ENCODE peak calls at places on chromosomes 5 and 9, in nine cellular contexts. One of them, this sample, is unnamed.

GRCh38 chr5:16844952-16845351 is 91.1 kb downstream of the MYO10 start:
- DNase-seq in transverse colon: no peak
- DNase-seq in activated CD8-positive, alpha-beta memory T cell treated with anti-CD3 and anti-CD28 coated beads for 24 hours: no peak
- DNase-seq in fibroblast of villous mesenchyme: no peak
- DNase-seq in left ventricle myocardium inferior: no peak
- DNase-seq in cardiac muscle cell: no peak
- DNase-seq in AG08396: no peak
- DNase-seq in coronary artery: no peak
- DNase-seq in activated CD4-positive, alpha-beta T cell treated with anti-CD3 and anti-CD28 coated beads for 24 hours: no peak
- DNase-seq in this sample: no peak

GRCh38 chr9:38421498-38422211 is 2.6 kb downstream of the IGFBPL1 start:
- DNase-seq in transverse colon: no peak
- DNase-seq in activated CD8-positive, alpha-beta memory T cell treated with anti-CD3 and anti-CD28 coated beads for 24 hours: no peak
- DNase-seq in fibroblast of villous mesenchyme: no peak
- DNase-seq in left ventricle myocardium inferior: no peak
- DNase-seq in cardiac muscle cell: peak
- DNase-seq in AG08396: no peak
- DNase-seq in coronary artery: no peak
- DNase-seq in activated CD4-positive, alpha-beta T cell treated with anti-CD3 and anti-CD28 coated beads for 24 hours: no peak
- DNase-seq in this sample: no peak

GRCh38 chr9:122016789-122017188 is 76.3 kb downstream of the TTLL11 start:
- DNase-seq in transverse colon: no peak
- DNase-seq in activated CD8-positive, alpha-beta memory T cell treated with anti-CD3 and anti-CD28 coated beads for 24 hours: no peak
- DNase-seq in fibroblast of villous mesenchyme: peak
- DNase-seq in left ventricle myocardium inferior: no peak
- DNase-seq in cardiac muscle cell: peak
- DNase-seq in AG08396: no peak
- DNase-seq in coronary artery: no peak
- DNase-seq in activated CD4-positive, alpha-beta T cell treated with anti-CD3 and anti-CD28 coated beads for 24 hours: no peak
- DNase-seq in this sample: no peak

GRCh38 chr5:146042628-146043279 is 62.6 kb downstream of the PLAC8L1 start:
- DNase-seq in transverse colon: peak
- DNase-seq in activated CD8-positive, alpha-beta memory T cell treated with anti-CD3 and anti-CD28 coated beads for 24 hours: no peak
- DNase-seq in fibroblast of villous mesenchyme: peak
- DNase-seq in left ventricle myocardium inferior: no peak
- DNase-seq in cardiac muscle cell: peak
- DNase-seq in AG08396: peak
- DNase-seq in coronary artery: no peak
- DNase-seq in activated CD4-positive, alpha-beta T cell treated with anti-CD3 and anti-CD28 coated beads for 24 hours: no peak
- DNase-seq in this sample: no peak

GRCh38 chr5:133569347-133569746 is 43.0 kb downstream of the FSTL4 start:
- DNase-seq in transverse colon: no peak
- DNase-seq in activated CD8-positive, alpha-beta memory T cell treated with anti-CD3 and anti-CD28 coated beads for 24 hours: no peak
- DNase-seq in fibroblast of villous mesenchyme: peak
- DNase-seq in left ventricle myocardium inferior: no peak
- DNase-seq in cardiac muscle cell: peak
- DNase-seq in AG08396: no peak
- DNase-seq in coronary artery: no peak
- DNase-seq in activated CD4-positive, alpha-beta T cell treated with anti-CD3 and anti-CD28 coated beads for 24 hours: no peak
- DNase-seq in this sample: no peak

GRCh38 chr5:38162625-38163024 is 95.7 kb upstream of the EGFLAM start:
- DNase-seq in transverse colon: no peak
- DNase-seq in activated CD8-positive, alpha-beta memory T cell treated with anti-CD3 and anti-CD28 coated beads for 24 hours: no peak
- DNase-seq in fibroblast of villous mesenchyme: no peak
- DNase-seq in left ventricle myocardium inferior: no peak
- DNase-seq in cardiac muscle cell: no peak
- DNase-seq in AG08396: peak
- DNase-seq in coronary artery: no peak
- DNase-seq in activated CD4-positive, alpha-beta T cell treated with anti-CD3 and anti-CD28 coated beads for 24 hours: no peak
- DNase-seq in this sample: no peak

GRCh38 chr9:87277346-87277745 is 220.3 kb upstream of the DAPK1 start:
- DNase-seq in transverse colon: no peak
- DNase-seq in activated CD8-positive, alpha-beta memory T cell treated with anti-CD3 and anti-CD28 coated beads for 24 hours: no peak
- DNase-seq in fibroblast of villous mesenchyme: peak
- DNase-seq in left ventricle myocardium inferior: no peak
- DNase-seq in cardiac muscle cell: no peak
- DNase-seq in AG08396: no peak
- DNase-seq in coronary artery: no peak
- DNase-seq in activated CD4-positive, alpha-beta T cell treated with anti-CD3 and anti-CD28 coated beads for 24 hours: no peak
- DNase-seq in this sample: no peak

GRCh38 chr9:113998529-113999255 is 79.4 kb downstream of the AMBP start:
- DNase-seq in transverse colon: no peak
- DNase-seq in activated CD8-positive, alpha-beta memory T cell treated with anti-CD3 and anti-CD28 coated beads for 24 hours: peak
- DNase-seq in fibroblast of villous mesenchyme: no peak
- DNase-seq in left ventricle myocardium inferior: no peak
- DNase-seq in cardiac muscle cell: no peak
- DNase-seq in AG08396: peak
- DNase-seq in coronary artery: peak
- DNase-seq in activated CD4-positive, alpha-beta T cell treated with anti-CD3 and anti-CD28 coated beads for 24 hours: no peak
- DNase-seq in this sample: no peak

GRCh38 chr5:38634961-38635369 is 78.5 kb upstream of the LIFR start:
- DNase-seq in transverse colon: no peak
- DNase-seq in activated CD8-positive, alpha-beta memory T cell treated with anti-CD3 and anti-CD28 coated beads for 24 hours: no peak
- DNase-seq in fibroblast of villous mesenchyme: peak
- DNase-seq in left ventricle myocardium inferior: no peak
- DNase-seq in cardiac muscle cell: peak
- DNase-seq in AG08396: no peak
- DNase-seq in coronary artery: no peak
- DNase-seq in activated CD4-positive, alpha-beta T cell treated with anti-CD3 and anti-CD28 coated beads for 24 hours: no peak
- DNase-seq in this sample: no peak

GRCh38 chr9:130824616-130825015 is 10.4 kb upstream of the ABL1 start:
- DNase-seq in transverse colon: no peak
- DNase-seq in activated CD8-positive, alpha-beta memory T cell treated with anti-CD3 and anti-CD28 coated beads for 24 hours: no peak
- DNase-seq in fibroblast of villous mesenchyme: no peak
- DNase-seq in left ventricle myocardium inferior: no peak
- DNase-seq in cardiac muscle cell: no peak
- DNase-seq in AG08396: no peak
- DNase-seq in coronary artery: no peak
- DNase-seq in activated CD4-positive, alpha-beta T cell treated with anti-CD3 and anti-CD28 coated beads for 24 hours: no peak
- DNase-seq in this sample: no peak

GRCh38 chr5:81354093-81354492 is 39.8 kb downstream of the ACOT12 start:
- DNase-seq in transverse colon: no peak
- DNase-seq in activated CD8-positive, alpha-beta memory T cell treated with anti-CD3 and anti-CD28 coated beads for 24 hours: no peak
- DNase-seq in fibroblast of villous mesenchyme: no peak
- DNase-seq in left ventricle myocardium inferior: no peak
- DNase-seq in cardiac muscle cell: no peak
- DNase-seq in AG08396: no peak
- DNase-seq in coronary artery: no peak
- DNase-seq in activated CD4-positive, alpha-beta T cell treated with anti-CD3 and anti-CD28 coated beads for 24 hours: no peak
- DNase-seq in this sample: no peak

GRCh38 chr5:3320317-3320865 is 275.2 kb upstream of the IRX1 start:
- DNase-seq in transverse colon: no peak
- DNase-seq in activated CD8-positive, alpha-beta memory T cell treated with anti-CD3 and anti-CD28 coated beads for 24 hours: no peak
- DNase-seq in fibroblast of villous mesenchyme: no peak
- DNase-seq in left ventricle myocardium inferior: no peak
- DNase-seq in cardiac muscle cell: no peak
- DNase-seq in AG08396: no peak
- DNase-seq in coronary artery: no peak
- DNase-seq in activated CD4-positive, alpha-beta T cell treated with anti-CD3 and anti-CD28 coated beads for 24 hours: no peak
- DNase-seq in this sample: no peak

GRCh38 chr5:175344331-175345200 is 99.4 kb downstream of the DRD1 start:
- DNase-seq in transverse colon: no peak
- DNase-seq in activated CD8-positive, alpha-beta memory T cell treated with anti-CD3 and anti-CD28 coated beads for 24 hours: no peak
- DNase-seq in fibroblast of villous mesenchyme: peak
- DNase-seq in left ventricle myocardium inferior: no peak
- DNase-seq in cardiac muscle cell: peak
- DNase-seq in AG08396: peak
- DNase-seq in coronary artery: no peak
- DNase-seq in activated CD4-positive, alpha-beta T cell treated with anti-CD3 and anti-CD28 coated beads for 24 hours: no peak
- DNase-seq in this sample: no peak

GRCh38 chr5:24899180-24899579 is 254.4 kb upstream of the CDH10 start:
- DNase-seq in transverse colon: no peak
- DNase-seq in activated CD8-positive, alpha-beta memory T cell treated with anti-CD3 and anti-CD28 coated beads for 24 hours: no peak
- DNase-seq in fibroblast of villous mesenchyme: no peak
- DNase-seq in left ventricle myocardium inferior: no peak
- DNase-seq in cardiac muscle cell: no peak
- DNase-seq in AG08396: no peak
- DNase-seq in coronary artery: no peak
- DNase-seq in activated CD4-positive, alpha-beta T cell treated with anti-CD3 and anti-CD28 coated beads for 24 hours: no peak
- DNase-seq in this sample: no peak

GRCh38 chr5:93674866-93675457 is 66.4 kb downstream of the POU5F2 start:
- DNase-seq in transverse colon: no peak
- DNase-seq in activated CD8-positive, alpha-beta memory T cell treated with anti-CD3 and anti-CD28 coated beads for 24 hours: no peak
- DNase-seq in fibroblast of villous mesenchyme: no peak
- DNase-seq in left ventricle myocardium inferior: no peak
- DNase-seq in cardiac muscle cell: no peak
- DNase-seq in AG08396: no peak
- DNase-seq in coronary artery: no peak
- DNase-seq in activated CD4-positive, alpha-beta T cell treated with anti-CD3 and anti-CD28 coated beads for 24 hours: no peak
- DNase-seq in this sample: no peak

GRCh38 chr5:132475939-132476852 is 14.4 kb downstream of the IRF1 start:
- DNase-seq in transverse colon: peak
- DNase-seq in activated CD8-positive, alpha-beta memory T cell treated with anti-CD3 and anti-CD28 coated beads for 24 hours: no peak
- DNase-seq in fibroblast of villous mesenchyme: no peak
- DNase-seq in left ventricle myocardium inferior: no peak
- DNase-seq in cardiac muscle cell: no peak
- DNase-seq in AG08396: no peak
- DNase-seq in coronary artery: no peak
- DNase-seq in activated CD4-positive, alpha-beta T cell treated with anti-CD3 and anti-CD28 coated beads for 24 hours: no peak
- DNase-seq in this sample: peak

GRCh38 chr9:35700942-35701341 is 11.2 kb upstream of the TPM2 start:
- DNase-seq in transverse colon: no peak
- DNase-seq in activated CD8-positive, alpha-beta memory T cell treated with anti-CD3 and anti-CD28 coated beads for 24 hours: no peak
- DNase-seq in fibroblast of villous mesenchyme: no peak
- DNase-seq in left ventricle myocardium inferior: no peak
- DNase-seq in cardiac muscle cell: no peak
- DNase-seq in AG08396: no peak
- DNase-seq in coronary artery: no peak
- DNase-seq in activated CD4-positive, alpha-beta T cell treated with anti-CD3 and anti-CD28 coated beads for 24 hours: no peak
- DNase-seq in this sample: no peak

GRCh38 chr5:113514263-113514590 is 733 bp downstream of the YTHDC2 start:
- DNase-seq in transverse colon: no peak
- DNase-seq in activated CD8-positive, alpha-beta memory T cell treated with anti-CD3 and anti-CD28 coated beads for 24 hours: no peak
- DNase-seq in fibroblast of villous mesenchyme: no peak
- DNase-seq in left ventricle myocardium inferior: no peak
- DNase-seq in cardiac muscle cell: peak
- DNase-seq in AG08396: no peak
- DNase-seq in coronary artery: no peak
- DNase-seq in activated CD4-positive, alpha-beta T cell treated with anti-CD3 and anti-CD28 coated beads for 24 hours: no peak
- DNase-seq in this sample: no peak

GRCh38 chr9:78280982-78281668 is 15.8 kb upstream of the PSAT1 start:
- DNase-seq in transverse colon: peak
- DNase-seq in activated CD8-positive, alpha-beta memory T cell treated with anti-CD3 and anti-CD28 coated beads for 24 hours: no peak
- DNase-seq in fibroblast of villous mesenchyme: peak
- DNase-seq in left ventricle myocardium inferior: peak
- DNase-seq in cardiac muscle cell: peak
- DNase-seq in AG08396: peak
- DNase-seq in coronary artery: peak
- DNase-seq in activated CD4-positive, alpha-beta T cell treated with anti-CD3 and anti-CD28 coated beads for 24 hours: no peak
- DNase-seq in this sample: no peak

GRCh38 chr9:126676685-126677143 is 63.0 kb downstream of the LMX1B start:
- DNase-seq in transverse colon: no peak
- DNase-seq in activated CD8-positive, alpha-beta memory T cell treated with anti-CD3 and anti-CD28 coated beads for 24 hours: no peak
- DNase-seq in fibroblast of villous mesenchyme: no peak
- DNase-seq in left ventricle myocardium inferior: no peak
- DNase-seq in cardiac muscle cell: no peak
- DNase-seq in AG08396: no peak
- DNase-seq in coronary artery: no peak
- DNase-seq in activated CD4-positive, alpha-beta T cell treated with anti-CD3 and anti-CD28 coated beads for 24 hours: no peak
- DNase-seq in this sample: no peak

GRCh38 chr5:34895641-34896419 is 19.5 kb downstream of the RAD1 start:
- DNase-seq in transverse colon: no peak
- DNase-seq in activated CD8-positive, alpha-beta memory T cell treated with anti-CD3 and anti-CD28 coated beads for 24 hours: no peak
- DNase-seq in fibroblast of villous mesenchyme: peak
- DNase-seq in left ventricle myocardium inferior: no peak
- DNase-seq in cardiac muscle cell: peak
- DNase-seq in AG08396: no peak
- DNase-seq in coronary artery: no peak
- DNase-seq in activated CD4-positive, alpha-beta T cell treated with anti-CD3 and anti-CD28 coated beads for 24 hours: no peak
- DNase-seq in this sample: no peak

GRCh38 chr5:82074968-82075367 is 103.1 kb downstream of the ATG10 start:
- DNase-seq in transverse colon: no peak
- DNase-seq in activated CD8-positive, alpha-beta memory T cell treated with anti-CD3 and anti-CD28 coated beads for 24 hours: no peak
- DNase-seq in fibroblast of villous mesenchyme: no peak
- DNase-seq in left ventricle myocardium inferior: no peak
- DNase-seq in cardiac muscle cell: peak
- DNase-seq in AG08396: no peak
- DNase-seq in coronary artery: no peak
- DNase-seq in activated CD4-positive, alpha-beta T cell treated with anti-CD3 and anti-CD28 coated beads for 24 hours: no peak
- DNase-seq in this sample: no peak

GRCh38 chr5:103466494-103466893 is 96.1 kb downstream of the NUDT12 start:
- DNase-seq in transverse colon: no peak
- DNase-seq in activated CD8-positive, alpha-beta memory T cell treated with anti-CD3 and anti-CD28 coated beads for 24 hours: no peak
- DNase-seq in fibroblast of villous mesenchyme: peak
- DNase-seq in left ventricle myocardium inferior: no peak
- DNase-seq in cardiac muscle cell: peak
- DNase-seq in AG08396: no peak
- DNase-seq in coronary artery: no peak
- DNase-seq in activated CD4-positive, alpha-beta T cell treated with anti-CD3 and anti-CD28 coated beads for 24 hours: no peak
- DNase-seq in this sample: no peak

GRCh38 chr9:133372144-133372543 is 3.7 kb downstream of the SURF4 start:
- DNase-seq in transverse colon: no peak
- DNase-seq in activated CD8-positive, alpha-beta memory T cell treated with anti-CD3 and anti-CD28 coated beads for 24 hours: no peak
- DNase-seq in fibroblast of villous mesenchyme: no peak
- DNase-seq in left ventricle myocardium inferior: no peak
- DNase-seq in cardiac muscle cell: no peak
- DNase-seq in AG08396: no peak
- DNase-seq in coronary artery: no peak
- DNase-seq in activated CD4-positive, alpha-beta T cell treated with anti-CD3 and anti-CD28 coated beads for 24 hours: no peak
- DNase-seq in this sample: no peak

This sample was measured in CD4-positive, alpha-beta memory T cell.